ENCODE peak calls at places on chromosomes 4 and X, in four cellular contexts. C is GM12878, Z is H1, G is K562. E is an unnamed sample.

GRCh38 chr4:140152015-140152703 is 1.8 kb downstream of the MAML3 start:
- DNase-seq in G (peak), Z (peak), C (no peak), E (peak)

GRCh38 chr4:304987-305680 is at the start of gene ZNF732:
- DNase-seq in G (peak), Z (peak), C (no peak), E (no peak)

GRCh38 chr4:123246085-123246484 is 150.5 kb upstream of the SPRY1 start:
- DNase-seq in C (no peak), G (no peak), Z (no peak), E (no peak)

GRCh38 chr4:53653484-53654053 is 62.3 kb upstream of the LNX1 start:
- DNase-seq in G (no peak), Z (no peak), C (peak), E (no peak)

GRCh38 chr4:152535236-152535902 is 523 bp downstream of the FBXW7 start:
- DNase-seq in G (peak), Z (peak), C (no peak), E (no peak)

GRCh38 chr4:88202443-88202842 is 44.0 kb upstream of the ABCG2 start:
- DNase-seq in C (no peak), Z (no peak), G (no peak), E (no peak)

GRCh38 chrX:151391722-151392121 is 5.3 kb upstream of the VMA21 start:
- DNase-seq in Z (no peak), C (no peak), G (peak), E (no peak)

GRCh38 chr4:40502220-40502619 is 127.4 kb downstream of the RBM47 start:
- DNase-seq in G (no peak), C (no peak), Z (no peak), E (no peak)

GRCh38 chrX:96685205-96686099 is 810 bp downstream of the DIAPH2 start:
- DNase-seq in C (no peak), Z (peak), G (no peak), E (no peak)

GRCh38 chr4:159543831-159544230 is 441.0 kb downstream of the RAPGEF2 start:
- DNase-seq in C (no peak), Z (no peak), G (no peak), E (no peak)

GRCh38 chr4:113006632-113007031 is 42.8 kb upstream of the ANK2 start:
- DNase-seq in C (no peak), G (no peak), Z (no peak), E (no peak)

GRCh38 chr4:15848191-15848842 is 70.2 kb downstream of the CD38 start:
- DNase-seq in Z (no peak), C (no peak), G (peak), E (peak)

GRCh38 chr4:183691897-183692296 is 32.8 kb downstream of the TRAPPC11 start:
- DNase-seq in C (no peak), Z (no peak), G (no peak), E (no peak)

GRCh38 chr4:86720508-86721068 is 126.5 kb downstream of the PTPN13 start:
- DNase-seq in C (no peak), G (no peak), Z (no peak), E (no peak)

GRCh38 chr4:156764145-156764544 is 207.5 kb downstream of the PDGFC start:
- DNase-seq in Z (no peak), C (no peak), G (no peak), E (no peak)

GRCh38 chr4:161496-162284 is 37.4 kb downstream of the ZNF718 start:
- DNase-seq in C (no peak), Z (no peak), G (no peak), E (no peak)

GRCh38 chr4:24394041-24394440 is 190.3 kb downstream of the DHX15 start:
- DNase-seq in Z (no peak), C (no peak), G (no peak), E (no peak)

GRCh38 chr4:119525005-119525749 is 103.4 kb downstream of the PDE5A start:
- DNase-seq in G (no peak), C (no peak), Z (no peak), E (no peak)

GRCh38 chrX:38232287-38232686 is 11.6 kb upstream of the SRPX start:
- DNase-seq in Z (no peak), G (no peak), C (no peak), E (no peak)

GRCh38 chr4:22688236-22688635 is 4.5 kb upstream of the GBA3 start:
- DNase-seq in G (no peak), Z (no peak), C (no peak), E (no peak)

GRCh38 chr4:156419080-156419638 is 465.5 kb upstream of the CTSO start:
- DNase-seq in G (no peak), Z (no peak), C (no peak), E (no peak)

GRCh38 chr4:143559757-143560147 is 46.2 kb downstream of the SMARCA5 start:
- DNase-seq in G (no peak), C (no peak), Z (no peak), E (no peak)

DNA sequence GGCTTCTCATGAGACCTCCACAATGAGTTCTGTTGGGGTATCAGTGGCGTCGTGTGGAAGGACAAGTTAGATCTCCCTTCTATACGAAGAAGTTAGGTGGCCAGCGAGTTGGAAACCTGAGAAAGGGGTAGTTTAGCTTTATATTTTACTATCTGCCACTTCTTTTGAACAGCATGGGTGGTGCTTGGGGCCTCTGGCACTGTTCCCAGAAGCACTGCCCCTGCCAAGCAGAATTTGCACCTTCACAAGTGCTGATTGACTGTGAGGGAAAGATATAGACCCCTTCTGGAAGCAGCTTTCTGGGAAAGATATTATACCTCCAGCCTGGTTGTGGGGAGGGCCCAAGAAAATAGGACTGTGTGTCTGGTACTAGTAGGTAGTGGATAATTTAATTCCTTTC is 246.9 kb downstream of the FBXO8 start:
- DNase-seq in G (no peak), C (no peak), Z (no peak), E (no peak)
- TF ChIP-seq EGR1 in G (no peak), C (no peak), Z (no peak), E (no peak)

GRCh38 chr4:54998991-54999390 is 126.4 kb downstream of the KDR start:
- DNase-seq in Z (no peak), G (no peak), C (no peak), E (no peak)
- TF ChIP-seq EGR1 in Z (no peak), G (no peak), C (no peak), E (no peak)

DNA sequence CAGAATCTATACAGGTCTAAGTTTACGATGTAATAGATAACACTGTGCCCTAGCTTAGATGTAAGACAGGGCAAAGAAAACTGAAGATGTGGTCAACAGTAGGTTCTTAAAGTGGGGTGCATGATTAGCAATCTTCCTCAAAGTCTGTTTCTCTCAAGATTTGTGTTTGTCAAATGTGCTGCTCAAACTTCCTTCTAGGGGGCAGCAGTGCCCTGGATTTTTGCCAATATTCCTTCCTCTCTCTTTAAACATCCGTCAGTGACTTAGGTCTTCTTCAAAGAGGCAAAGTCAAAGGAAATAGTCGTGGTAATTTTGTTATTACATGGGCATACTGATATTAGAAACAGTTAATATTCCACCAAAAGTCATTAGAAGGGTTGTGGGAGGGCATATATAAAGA is 4.2 kb upstream of the PDHA2 start:
- DNase-seq in C (no peak), G (no peak), Z (no peak), E (peak)
- TF ChIP-seq EGR1 in C (no peak), G (no peak), Z (no peak), E (no peak)

GRCh38 chr4:8205749-8206611 is 6.9 kb downstream of the SH3TC1 start:
- DNase-seq in G (no peak), Z (no peak), C (no peak), E (no peak)
- TF ChIP-seq EGR1 in G (no peak), Z (no peak), C (no peak), E (no peak)

GRCh38 chrX:53236025-53236679 is 11.1 kb upstream of the KDM5C start:
- DNase-seq in C (no peak), G (no peak), Z (no peak), E (no peak)

GRCh38 chrX:53242310-53242709 is 17.3 kb upstream of the KDM5C start:
- DNase-seq in Z (no peak), C (no peak), G (no peak), E (no peak)

GRCh38 chrX:53241558-53241957 is 16.6 kb upstream of the KDM5C start:
- DNase-seq in C (no peak), G (no peak), Z (no peak), E (no peak)

GRCh38 chrX:53237056-53237455 is 12.0 kb upstream of the KDM5C start:
- DNase-seq in Z (no peak), G (no peak), C (no peak), E (no peak)

DNA sequence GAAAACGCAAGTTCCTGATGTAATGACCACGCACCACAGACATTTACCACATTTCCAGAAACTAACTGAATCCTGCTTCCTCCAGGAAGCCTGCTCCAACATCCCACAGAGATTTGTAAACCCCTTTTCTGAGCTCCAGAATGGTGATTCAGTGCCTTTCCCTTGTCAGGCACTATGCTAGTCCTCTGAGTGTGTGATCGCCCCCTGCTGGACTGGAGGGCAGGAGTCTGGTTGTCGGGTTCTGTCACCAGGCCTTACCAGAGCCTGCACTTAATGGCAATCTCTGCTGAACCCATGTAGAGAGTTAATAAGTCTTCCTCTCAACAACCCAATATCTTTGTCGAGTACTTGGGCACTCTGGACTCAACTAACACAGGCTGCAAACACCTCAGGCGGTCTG is 14.5 kb upstream of the KDM5C start:
- DNase-seq in Z (peak), G (no peak), C (no peak), E (no peak)
- TF ChIP-seq EGR1 in Z (no peak), G (no peak), C (no peak), E (no peak)